ENCODE peak calls at places on chromosomes 1 and 21, in seven cellular contexts. O is H9, H is mesenchymal stem cell, M is IMR-90, F is neuronal stem cell, V is H1, X is trophoblast cell. P is an unnamed sample.
A peak's percentile ranks its signal among the peaks of the same experiment; 100 is the strongest.

GRCh38 chr1:24110642-24111263 is 1.2 kb downstream of the MYOM3 start:
- DNase-seq in X (no peak), O (no peak), F (no peak), M (no peak), V (no peak), H (no peak), P (no peak)

GRCh38 chr21:28110074-28110473 is 882.6 kb downstream of the LTN1 start:
- DNase-seq in X (no peak), M (no peak), F (no peak), H (no peak), V (no peak), O (no peak), P (no peak)

GRCh38 chr1:93770640-93771039 is 89.0 kb upstream of the BCAR3 start:
- DNase-seq in F (peak; percentile 11), M (peak; percentile 27), X (no peak), O (no peak), H (no peak), V (no peak), P (peak; percentile 45)

GRCh38 chr1:21234779-21235178 is 55.5 kb downstream of the ECE1 start:
- DNase-seq in F (no peak), X (no peak), M (peak; percentile 83), O (no peak), H (peak; percentile 55), V (no peak), P (no peak)

GRCh38 chr1:17167783-17168479 is 37.0 kb upstream of the PADI1 start:
- DNase-seq in M (peak; percentile 88), X (peak; percentile 92), H (peak; percentile 76), O (no peak), V (no peak), F (no peak), P (no peak)

GRCh38 chr1:19101244-19101643 is 108.8 kb downstream of the UBR4 start:
- DNase-seq in X (no peak), O (no peak), H (no peak), V (no peak), M (peak; percentile 60), F (no peak), P (no peak)

GRCh38 chr1:102919659-102920058 is 188.7 kb downstream of the COL11A1 start:
- DNase-seq in M (peak; percentile 79), X (no peak), O (no peak), F (no peak), V (no peak), H (no peak), P (no peak)

GRCh38 chr1:70487910-70488665 is 77.0 kb downstream of the CTH start:
- DNase-seq in H (peak; percentile 53), X (no peak), V (peak; percentile 63), F (peak; percentile 50), M (peak; percentile 34), O (peak; percentile 64), P (peak; percentile 91)

GRCh38 chr21:17370750-17371325 is 142.0 kb upstream of the CXADR start:
- DNase-seq in V (no peak), F (no peak), M (no peak), H (no peak), O (no peak), X (no peak), P (peak; percentile 89)

GRCh38 chr1:164590592-164590991 is 31.6 kb downstream of the PBX1 start:
- DNase-seq in F (no peak), X (no peak), M (no peak), O (no peak), V (no peak), H (no peak), P (no peak)

GRCh38 chr1:58841455-58841854 is 57.6 kb upstream of the JUN start:
- DNase-seq in H (no peak), V (no peak), X (no peak), O (peak; percentile 46), F (no peak), M (no peak), P (peak; percentile 46)

GRCh38 chr1:226702318-226702956 is 36.6 kb downstream of the ITPKB start:
- DNase-seq in O (no peak), F (no peak), M (peak; percentile 88), X (no peak), H (peak; percentile 49), V (no peak), P (peak; percentile 61)

DNA sequence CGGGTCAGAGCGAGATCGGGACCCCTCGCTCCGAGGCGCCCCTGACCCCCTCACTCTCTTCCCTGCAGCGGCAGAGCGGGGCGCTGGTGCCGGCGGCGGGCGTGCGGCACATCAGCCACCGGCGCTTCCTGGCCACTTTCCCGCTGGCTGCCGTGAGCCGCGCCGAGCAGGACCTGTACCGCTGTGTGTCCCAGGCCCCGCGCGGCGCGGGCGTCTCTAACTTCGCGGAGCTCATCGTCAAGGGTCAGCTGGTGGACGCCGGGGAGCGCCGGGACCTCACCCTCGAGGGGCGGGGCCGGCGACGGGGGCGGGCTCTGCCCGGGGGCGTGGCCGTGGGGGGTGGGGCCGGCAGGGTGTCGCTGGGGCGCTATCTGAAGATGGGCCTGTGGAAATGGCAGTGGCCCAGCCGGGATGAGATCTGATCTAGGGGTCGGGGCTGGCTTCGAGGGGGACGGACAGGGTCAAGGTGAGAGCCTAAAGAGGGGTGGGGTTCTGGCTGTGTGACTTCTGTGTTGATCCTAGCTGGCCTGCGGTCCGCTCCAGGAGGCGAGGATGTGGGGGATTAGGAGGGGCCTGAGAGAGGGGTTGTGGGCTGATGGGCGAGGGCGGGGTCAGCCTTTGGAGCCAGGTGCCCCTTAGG is 23.6 kb downstream of the PTPRU start:
- DNase-seq in F (no peak), H (peak; percentile 62), M (no peak), V (peak; percentile 89), X (no peak), O (peak; percentile 80), P (peak; percentile 82)
- H3K4me2 ChIP-seq in F (peak overlapping the region; percentile 93), H (peak overlapping the region; percentile 98), M (peak overlapping the region; percentile 79), V (peak overlapping the region; percentile 62), X (peak overlapping the region; percentile 99), O (peak overlapping the region; percentile 64), P (peak overlapping the region; percentile 74)

DNA sequence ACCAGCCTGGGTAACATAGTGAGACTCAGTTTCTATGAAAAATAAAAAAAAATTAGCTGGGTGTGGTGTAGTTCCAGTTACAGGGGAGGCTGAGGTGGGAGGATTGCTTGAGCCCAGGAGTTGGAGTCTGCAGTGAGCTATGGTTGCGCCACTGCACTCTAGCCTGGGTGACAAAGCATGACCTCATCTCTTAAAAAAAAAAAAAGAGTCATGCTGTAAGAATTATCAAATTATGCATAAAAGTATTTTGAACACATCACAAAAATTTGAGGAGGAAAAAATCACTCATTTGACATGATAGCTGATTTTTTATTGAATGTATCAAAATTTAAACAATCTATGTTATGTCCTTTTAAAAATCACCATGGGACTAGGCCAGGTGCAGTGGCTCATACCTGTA is 17.8 kb downstream of the CCDC30 start:
- DNase-seq in F (no peak), H (no peak), O (no peak), V (no peak), M (no peak), X (peak; percentile 24), P (no peak)
- H2BK5ac ChIP-seq in F (no peak overlapping the region), H (no peak overlapping the region), O (no peak overlapping the region), V (no peak overlapping the region), M (no peak overlapping the region), X (no peak overlapping the region), P (no peak overlapping the region)

GRCh38 chr1:64844609-64845008 is 99.7 kb downstream of the RAVER2 start:
- DNase-seq in F (no peak), V (no peak), H (no peak), O (no peak), X (no peak), M (no peak), P (no peak)

GRCh38 chr1:64844175-64844574 is 99.3 kb downstream of the RAVER2 start:
- DNase-seq in V (no peak), F (no peak), O (no peak), H (no peak), M (no peak), X (no peak), P (no peak)

GRCh38 chr1:64841330-64842065 is 96.6 kb downstream of the RAVER2 start:
- DNase-seq in O (no peak), M (no peak), V (no peak), H (no peak), F (no peak), X (peak; percentile 24), P (no peak)

GRCh38 chr1:64842244-64842643 is 97.4 kb downstream of the RAVER2 start:
- DNase-seq in O (no peak), X (no peak), F (no peak), M (no peak), H (no peak), V (no peak), P (no peak)

DNA sequence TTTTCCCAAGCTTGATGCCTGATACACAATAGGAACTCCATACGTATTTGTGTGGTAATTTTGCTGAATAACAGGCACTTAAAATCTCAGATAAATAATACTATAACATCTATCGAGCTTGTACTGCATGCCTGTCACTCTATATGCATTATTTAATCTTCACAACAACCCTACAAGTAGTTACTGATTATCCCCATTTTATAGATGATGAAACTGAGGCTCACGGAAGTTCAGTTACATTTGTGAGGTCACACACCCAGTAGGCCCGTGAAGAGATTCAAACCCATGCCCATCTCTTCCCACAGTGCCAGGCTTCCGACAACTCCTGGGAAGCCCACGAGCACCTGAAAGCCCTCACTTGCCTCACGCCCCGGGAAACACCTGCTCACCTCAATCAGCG is 98.8 kb downstream of the RAVER2 start:
- DNase-seq in M (no peak), F (no peak), V (no peak), O (no peak), H (no peak), X (no peak), P (no peak)
- H3K4me2 ChIP-seq in M (no peak overlapping the region), F (no peak overlapping the region), V (no peak overlapping the region), O (no peak overlapping the region), H (no peak overlapping the region), X (no peak overlapping the region), P (no peak overlapping the region)

GRCh38 chr1:198717510-198717909 is 78.7 kb downstream of the PTPRC start:
- DNase-seq in V (no peak), X (no peak), M (no peak), H (no peak), O (no peak), F (no peak), P (no peak)

GRCh38 chr1:198713081-198713480 is 74.2 kb downstream of the PTPRC start:
- DNase-seq in F (no peak), V (no peak), O (no peak), X (no peak), M (peak; percentile 69), H (peak; percentile 40), P (no peak)

GRCh38 chr1:198711837-198712236 is 73.0 kb downstream of the PTPRC start:
- DNase-seq in V (no peak), F (no peak), H (no peak), O (no peak), X (no peak), M (no peak), P (no peak)

GRCh38 chr1:198716051-198716450 is 77.2 kb downstream of the PTPRC start:
- DNase-seq in V (no peak), M (no peak), O (no peak), X (no peak), F (no peak), H (no peak), P (no peak)
- H2BK5ac ChIP-seq in V (no peak overlapping the region), M (no peak overlapping the region), O (no peak overlapping the region), X (no peak overlapping the region), F (no peak overlapping the region), H (no peak overlapping the region), P (no peak overlapping the region)

P was measured in mesendoderm.